ENCODE peak calls at places on chromosomes 1 and 21, in five cellular contexts. S, M, I, B and Z are unnamed samples.
A peak's percentile ranks its signal among the peaks of the same experiment; 100 is the strongest.

GRCh38 chr1:203459671-203460201 is 15.9 kb upstream of the PRELP start:
- DNase-seq in B (no peak), S (no peak), I (no peak), M (no peak), Z (no peak)

GRCh38 chr1:151887028-151887427 is 22.3 kb downstream of the THEM4 start:
- DNase-seq in I (no peak), M (no peak), S (no peak), B (no peak), Z (no peak)

GRCh38 chr1:15410223-15410883 is 665 bp downstream of the EFHD2 start:
- DNase-seq in I (peak; percentile 36), S (no peak), M (peak; percentile 82), B (no peak), Z (peak; percentile 17)

GRCh38 chr1:222334026-222334680 is 213.8 kb downstream of the HHIPL2 start:
- DNase-seq in S (no peak), M (no peak), I (no peak), B (no peak), Z (peak; percentile 31)

GRCh38 chr1:40717960-40718359 is 26.5 kb downstream of the NFYC start:
- DNase-seq in I (no peak), S (no peak), B (no peak), M (no peak), Z (no peak)

GRCh38 chr1:200131551-200132125 is 104.1 kb downstream of the NR5A2 start:
- DNase-seq in I (no peak), M (no peak), S (no peak), B (no peak), Z (no peak)

GRCh38 chr1:17315542-17316130 is 7.6 kb downstream of the PADI4 start:
- DNase-seq in M (no peak), I (no peak), B (no peak), S (no peak), Z (no peak)

GRCh38 chr1:204464174-204464573 is 30.4 kb downstream of the PIK3C2B start:
- DNase-seq in S (no peak), I (no peak), M (no peak), B (no peak), Z (no peak)

GRCh38 chr21:35394634-35395369 is 345.7 kb upstream of the RUNX1 start:
- DNase-seq in I (no peak), B (no peak), S (no peak), M (no peak), Z (no peak)

GRCh38 chr21:17925900-17926299 is 106.7 kb upstream of the C21orf91 start:
- DNase-seq in M (no peak), B (no peak), S (no peak), I (no peak), Z (no peak)

GRCh38 chr1:46342677-46343350 is 2.2 kb downstream of the NSUN4 start:
- DNase-seq in B (no peak), I (no peak), M (no peak), S (no peak), Z (no peak)

GRCh38 chr1:206449566-206449965 is 20.7 kb upstream of the IKBKE start:
- DNase-seq in B (no peak), S (no peak), M (no peak), I (no peak), Z (no peak)